ENCODE peak calls at places on chromosomes 13 and 19, in eight cellular contexts. I is WTC11; P is A673; K is brain microvascular endothelial cell; N is heart left ventricle; F is CD8-positive, alpha-beta T cell; V is A549; C is stomach. X is an unnamed sample.

GRCh38 chr19:55696301-55697068 is 21.5 kb downstream of the EPN1 start:
- DNase-seq in I (no peak), P (no peak), K (no peak), N (no peak), F (no peak), V (no peak), C (no peak), X (no peak)

GRCh38 chr13:111565400-111565799 is 245.0 kb downstream of the TEX29 start:
- DNase-seq in I (no peak), P (no peak), K (no peak), N (no peak), F (no peak), V (no peak), C (no peak), X (no peak)

GRCh38 chr19:16369664-16370576 is 45.3 kb downstream of the KLF2 start:
- DNase-seq in I (no peak), P (no peak), K (no peak), N (no peak), F (peak), V (no peak), C (no peak), X (no peak)

GRCh38 chr19:46602392-46603194 is 1.5 kb downstream of the CALM3 start:
- DNase-seq in I (no peak), P (no peak), K (no peak), N (peak), F (no peak), V (no peak), C (no peak), X (no peak)

GRCh38 chr13:63167699-63168337 is 1752.2 kb upstream of the PCDH20 start:
- DNase-seq in I (no peak), P (no peak), K (no peak), N (no peak), F (no peak), V (no peak), C (no peak), X (no peak)

GRCh38 chr13:27151798-27152599 is 19.6 kb downstream of the USP12 start:
- DNase-seq in I (no peak), P (no peak), K (peak), N (no peak), F (no peak), V (no peak), C (no peak), X (no peak)

GRCh38 chr13:47019977-47020376 is 123.1 kb upstream of the HTR2A start:
- DNase-seq in I (no peak), P (no peak), K (no peak), N (no peak), F (no peak), V (no peak), C (no peak), X (no peak)

GRCh38 chr19:8453616-8454015 is 8.8 kb downstream of the HNRNPM start:
- DNase-seq in I (no peak), P (no peak), K (no peak), N (no peak), F (no peak), V (no peak), C (no peak), X (no peak)

GRCh38 chr19:51777570-51778460 is 16.8 kb downstream of the FPR2 start:
- DNase-seq in I (peak), P (peak), K (peak), N (peak), F (peak), V (peak), C (peak), X (peak)

GRCh38 chr19:32339988-32340874 is 5.2 kb upstream of the ZNF507 start:
- DNase-seq in I (peak), P (peak), K (peak), N (peak), F (peak), V (peak), C (peak), X (peak)

GRCh38 chr13:110554227-110554836 is 7.2 kb downstream of the RAB20 start:
- DNase-seq in I (no peak), P (no peak), K (no peak), N (no peak), F (no peak), V (no peak), C (no peak), X (no peak)

GRCh38 chr13:100789481-100789880 is 114.9 kb upstream of the TMTC4 start:
- DNase-seq in I (no peak), P (peak), K (peak), N (no peak), F (no peak), V (no peak), C (peak), X (no peak)

GRCh38 chr19:32661318-32661717 is 13.7 kb downstream of the ANKRD27 start:
- DNase-seq in I (no peak), P (no peak), K (no peak), N (no peak), F (no peak), V (no peak), C (no peak), X (no peak)

GRCh38 chr19:39679056-39679790 is 23.5 kb downstream of the LGALS16 start:
- DNase-seq in I (no peak), P (no peak), K (no peak), N (no peak), F (no peak), V (no peak), C (no peak), X (no peak)

GRCh38 chr13:111204438-111205177 is 89.5 kb downstream of the ARHGEF7 start:
- DNase-seq in I (peak), P (peak), K (peak), N (no peak), F (no peak), V (no peak), C (no peak), X (no peak)

DNA sequence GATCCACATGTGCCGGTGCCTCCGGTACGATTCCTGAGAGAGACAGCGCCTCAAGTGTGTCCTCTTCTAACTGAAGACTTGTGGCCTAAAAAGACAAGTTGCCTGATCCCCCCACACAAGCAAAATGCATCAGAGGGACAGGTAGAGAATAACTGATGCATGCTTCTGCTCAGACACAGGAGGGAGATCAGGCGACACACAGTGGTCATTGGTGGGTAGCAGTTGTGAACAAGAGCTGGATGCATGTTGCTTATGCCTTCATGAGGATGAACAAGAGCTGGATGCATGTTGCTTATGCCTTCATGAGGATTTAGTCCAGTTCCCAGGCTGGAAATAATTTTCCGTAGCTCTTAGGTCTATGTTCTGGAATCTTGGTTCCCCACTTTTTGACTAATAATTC is 505.6 kb downstream of the MYO16 start:
- DNase-seq in I (no peak), P (no peak), K (no peak), N (no peak), F (no peak), V (peak), C (no peak), X (no peak)
- TF ChIP-seq CTCF in I (no peak), P (peak), K (peak), N (no peak), F (no peak), V (no peak), C (no peak), X (no peak)

DNA sequence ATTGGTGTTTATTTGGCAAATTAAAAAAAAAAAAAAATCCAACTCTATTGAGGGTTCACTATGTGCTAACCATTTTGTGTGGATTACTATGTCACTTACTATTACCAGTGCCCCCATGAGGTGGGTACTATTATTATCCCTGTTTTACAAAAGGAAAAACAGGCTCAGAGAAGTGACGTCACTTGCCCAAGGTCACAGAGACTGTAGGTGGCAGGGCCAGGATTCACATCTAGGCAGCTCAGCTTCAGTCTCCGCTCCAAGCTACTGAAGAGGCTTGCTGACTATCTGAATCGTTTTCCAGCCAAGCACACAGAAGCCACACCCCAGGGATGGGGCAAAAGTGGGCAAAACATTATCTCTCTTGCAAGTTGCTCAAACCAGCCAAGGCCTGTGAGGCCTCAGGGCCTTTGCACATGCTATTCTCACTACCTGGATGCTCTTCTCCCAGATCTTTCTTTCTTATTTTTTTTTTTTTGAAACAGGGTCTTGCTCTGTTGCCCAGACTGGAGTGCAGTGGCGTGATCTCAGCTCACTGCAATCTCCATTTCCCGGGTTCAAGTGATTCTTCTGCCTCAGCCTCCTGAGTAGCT is 4.8 kb upstream of the ANGPTL8 start:
- DNase-seq in I (no peak), P (no peak), K (no peak), N (no peak), F (no peak), V (no peak), C (no peak), X (no peak)
- TF ChIP-seq CTCF in I (no peak), P (no peak), K (no peak), N (no peak), F (no peak), V (no peak), C (no peak), X (no peak)

GRCh38 chr13:74017301-74018092 is 116.7 kb downstream of the KLF12 start:
- DNase-seq in I (no peak), P (no peak), K (no peak), N (no peak), F (no peak), V (no peak), C (no peak), X (no peak)

GRCh38 chr13:74009100-74009668 is 125.0 kb downstream of the KLF12 start:
- DNase-seq in I (no peak), P (no peak), K (no peak), N (no peak), F (no peak), V (no peak), C (no peak), X (no peak)

DNA sequence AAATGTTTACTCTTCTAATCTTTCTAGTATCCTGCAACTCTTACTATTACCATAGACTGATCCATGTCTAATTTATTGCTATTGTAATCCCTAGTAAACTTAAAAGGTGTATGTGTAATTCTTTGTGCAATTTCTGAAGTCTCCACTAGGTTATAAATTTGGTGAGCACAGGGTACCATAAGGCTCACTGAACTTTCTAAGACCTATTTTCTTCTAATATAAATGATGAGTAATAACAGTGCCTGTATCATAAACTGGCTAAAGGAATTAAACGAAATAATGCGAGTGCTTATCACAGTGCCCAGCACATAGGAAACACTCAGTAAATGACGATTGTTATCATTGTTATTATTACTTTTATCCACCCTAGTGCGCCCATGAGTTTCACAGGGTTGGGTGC is 119.1 kb downstream of the KLF12 start:
- DNase-seq in I (no peak), P (no peak), K (no peak), N (no peak), F (no peak), V (no peak), C (no peak), X (no peak)
- TF ChIP-seq CTCF in I (peak), P (peak), K (no peak), N (no peak), F (peak), V (peak), C (no peak), X (peak)

DNA sequence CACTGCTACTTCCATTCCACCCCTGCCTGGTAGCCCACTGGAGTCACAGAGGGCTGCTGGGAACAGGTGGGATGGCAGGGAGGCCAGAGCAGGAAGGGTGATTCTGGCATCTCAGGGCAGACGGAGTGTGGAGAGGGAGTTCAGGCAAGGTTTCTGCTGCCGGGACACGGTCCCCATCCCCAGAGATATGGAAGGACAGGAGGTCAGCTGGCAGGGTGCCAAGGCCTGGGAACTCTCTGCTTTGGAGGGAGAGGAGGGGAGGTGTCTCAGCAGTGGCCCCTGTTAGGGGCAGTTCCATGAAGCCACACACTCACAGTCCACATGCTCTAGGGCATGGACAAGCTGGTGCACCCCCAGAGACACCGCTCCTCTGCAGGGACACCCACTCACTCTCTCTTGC is 68.1 kb downstream of the CHST8 start:
- DNase-seq in I (no peak), P (no peak), K (no peak), N (no peak), F (no peak), V (no peak), C (no peak), X (no peak)
- TF ChIP-seq CTCF in I (no peak), P (no peak), K (no peak), N (no peak), F (no peak), V (no peak), C (no peak), X (no peak)

X was measured in glutamatergic neuron.